ENCODE peak calls at places on chromosomes 13 and 19, in six cellular contexts. D is uterus; G is CD4-positive, CD25-positive, alpha-beta regulatory T cell; L is lower lobe of right lung; M is spleen; F is SK-N-SH. A is an unnamed sample.

GRCh38 chr13:95481051-95481775 is 71.3 kb upstream of the CLDN10 start:
- DNase-seq in L (no peak), F (no peak), D (no peak), M (no peak), G (no peak), A (no peak)

GRCh38 chr19:58559275-58560006 is 1.0 kb upstream of the UBE2M start:
- DNase-seq in D (peak; percentile 91), M (peak; percentile 95), G (no peak), L (peak; percentile 93), F (peak; percentile 93), A (peak; percentile 94)

GRCh38 chr19:43437712-43438111 is 23.0 kb downstream of the TEX101 start:
- DNase-seq in F (no peak), G (no peak), L (no peak), D (no peak), M (no peak), A (no peak)

GRCh38 chr19:16799740-16800139 is 29.5 kb upstream of the SIN3B start:
- DNase-seq in M (no peak), G (no peak), D (no peak), L (no peak), F (no peak), A (no peak)

GRCh38 chr19:1799695-1800342 is 12.3 kb downstream of the ATP8B3 start:
- DNase-seq in F (no peak), D (no peak), M (peak; percentile 58), L (no peak), G (no peak), A (no peak)

GRCh38 chr19:10752237-10752912 is 34.5 kb downstream of the DNM2 start:
- DNase-seq in L (no peak), D (no peak), G (no peak), F (no peak), M (no peak), A (no peak)

GRCh38 chr19:3423183-3423829 is 56.9 kb downstream of the NFIC start:
- DNase-seq in L (no peak), G (no peak), F (peak; percentile 85), M (no peak), D (no peak), A (no peak)

GRCh38 chr13:82947121-82948077 is 934.9 kb downstream of the SLITRK1 start:
- DNase-seq in L (no peak), G (no peak), M (no peak), D (no peak), F (no peak), A (no peak)

GRCh38 chr13:50387124-50387581 is 371.9 kb downstream of the KCNRG start:
- DNase-seq in D (peak; percentile 47), G (peak; percentile 38), L (peak; percentile 75), M (peak; percentile 77), F (peak; percentile 37), A (no peak)

GRCh38 chr13:22194106-22194810 is 523.4 kb downstream of the FGF9 start:
- DNase-seq in F (no peak), L (no peak), M (no peak), D (no peak), G (no peak), A (no peak)

GRCh38 chr19:42697884-42698283 is 42.4 kb downstream of the PSG3 start:
- DNase-seq in F (no peak), D (no peak), L (no peak), M (no peak), G (no peak), A (no peak)

GRCh38 chr19:10453852-10454251 is 33.5 kb downstream of the PDE4A start:
- DNase-seq in D (no peak), F (no peak), G (no peak), M (no peak), L (no peak), A (no peak)

GRCh38 chr19:33438016-33438671 is 64.6 kb downstream of the CEBPG start:
- DNase-seq in L (peak; percentile 28), F (peak; percentile 89), D (no peak), G (no peak), M (peak; percentile 64), A (no peak)

GRCh38 chr13:52001120-52001731 is 10.0 kb downstream of the ATP7B start:
- DNase-seq in F (peak; percentile 64), L (no peak), G (peak; percentile 41), M (no peak), D (no peak), A (no peak)

DNA sequence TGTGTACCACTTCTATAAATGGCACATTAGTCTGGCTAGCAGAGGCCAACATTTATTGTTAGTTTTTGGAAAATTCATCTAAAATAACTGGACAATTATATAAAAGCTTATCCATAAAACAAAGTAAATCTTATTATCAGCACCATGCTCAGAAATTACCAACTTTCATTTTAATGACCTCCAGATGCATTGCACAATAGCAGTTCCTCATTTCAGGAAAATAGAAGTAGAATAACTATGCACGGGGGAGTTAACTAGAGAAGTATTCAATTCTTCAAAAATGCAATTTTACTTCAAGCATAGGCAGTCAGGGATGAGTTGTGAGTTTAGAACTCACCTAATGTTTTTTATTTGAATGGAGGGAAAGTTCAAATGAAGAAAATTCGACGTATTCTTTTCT is 1023.5 kb downstream of the PCDH17 start:
- DNase-seq in D (no peak), L (no peak), G (no peak), F (no peak), M (no peak), A (no peak)
- H3K4me1 ChIP-seq in D (no peaks in the 10 kb centered on the region), L (no peaks in the 10 kb centered on the region), G (no peaks in the 10 kb centered on the region), F (peaks cover 6% of the 10 kb centered on the region), M (no peaks in the 10 kb centered on the region), A (no peaks in the 10 kb centered on the region)

GRCh38 chr13:111187879-111188643 is 73.0 kb downstream of the ARHGEF7 start:
- DNase-seq in M (no peak), F (no peak), L (no peak), G (no peak), D (no peak), A (no peak)

GRCh38 chr13:111183959-111184684 is 69.0 kb downstream of the ARHGEF7 start:
- DNase-seq in G (no peak), D (no peak), M (no peak), L (no peak), F (no peak), A (no peak)

GRCh38 chr13:111183087-111183645 is 68.1 kb downstream of the ARHGEF7 start:
- DNase-seq in D (no peak), M (no peak), G (peak; percentile 38), L (no peak), F (no peak), A (no peak)

GRCh38 chr13:111184685-111185401 is 69.7 kb downstream of the ARHGEF7 start:
- DNase-seq in D (no peak), L (no peak), M (peak; percentile 92), F (no peak), G (peak; percentile 53), A (no peak)

DNA sequence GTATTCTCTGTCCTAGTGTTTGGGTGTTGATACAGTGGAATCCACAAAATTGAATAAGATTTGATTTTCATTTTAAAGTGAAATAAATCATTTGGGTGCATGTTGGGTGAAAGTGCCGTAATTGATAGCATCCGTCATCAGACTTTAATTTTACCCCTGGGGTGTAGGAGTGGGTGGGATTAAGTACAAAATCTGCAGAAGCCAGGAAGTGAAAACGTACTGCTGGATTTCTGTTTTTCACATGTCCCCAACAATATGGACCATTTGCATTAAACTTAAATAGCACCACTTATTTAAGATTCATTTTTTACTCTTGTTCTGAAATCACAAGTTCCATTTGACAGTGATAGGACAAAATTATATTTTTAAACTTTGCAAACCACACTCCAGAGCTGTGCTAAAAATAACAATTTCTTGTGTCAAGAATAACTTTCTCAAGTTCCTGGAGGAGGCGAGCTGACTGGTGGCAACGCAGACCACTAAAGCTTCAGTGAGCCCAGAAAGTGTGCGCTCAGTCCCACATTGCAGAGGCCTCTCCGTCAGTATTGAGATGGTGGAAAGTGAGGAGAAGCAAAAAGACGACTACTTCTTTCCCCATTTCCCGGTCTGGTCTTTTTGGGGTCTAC is 71.3 kb downstream of the ARHGEF7 start:
- DNase-seq in M (no peak), D (no peak), G (no peak), L (no peak), F (no peak), A (no peak)
- H3K27ac ChIP-seq in M (no peak overlapping the region), D (peak overlapping the region; percentile 29), G (no peak overlapping the region), L (no peak overlapping the region), F (no peak overlapping the region), A (no peak overlapping the region)

GRCh38 chr13:33185853-33186252 is 99.7 kb downstream of the STARD13 start:
- DNase-seq in M (no peak), L (no peak), D (no peak), G (no peak), F (no peak), A (no peak)
- H3K4me1 ChIP-seq in M (peaks cover 38% of the 10 kb centered on the region), L (peaks cover 35% of the 10 kb centered on the region), D (peaks cover 13% of the 10 kb centered on the region), G (no peaks in the 10 kb centered on the region), F (peaks cover 47% of the 10 kb centered on the region), A (peaks cover 71% of the 10 kb centered on the region)

GRCh38 chr13:113585828-113586355 is 1.3 kb downstream of the TFDP1 start:
- DNase-seq in G (no peak), F (no peak), L (peak; percentile 44), D (peak; percentile 6), M (peak; percentile 41), A (peak; percentile 44)

GRCh38 chr13:113584205-113584869 is at the start of gene TFDP1:
- DNase-seq in L (peak; percentile 84), G (peak; percentile 43), D (peak; percentile 62), F (peak; percentile 97), M (peak; percentile 90), A (peak; percentile 99)

GRCh38 chr13:113582841-113583631 is 1.5 kb upstream of the TFDP1 start:
- DNase-seq in F (no peak), M (peak; percentile 68), G (no peak), L (peak; percentile 32), D (peak; percentile 8), A (peak; percentile 62)

GRCh38 chr13:113586661-113587479 is 2.3 kb downstream of the TFDP1 start:
- DNase-seq in L (peak; percentile 42), D (peak; percentile 7), G (no peak), F (no peak), M (peak; percentile 54), A (peak; percentile 57)

DNA sequence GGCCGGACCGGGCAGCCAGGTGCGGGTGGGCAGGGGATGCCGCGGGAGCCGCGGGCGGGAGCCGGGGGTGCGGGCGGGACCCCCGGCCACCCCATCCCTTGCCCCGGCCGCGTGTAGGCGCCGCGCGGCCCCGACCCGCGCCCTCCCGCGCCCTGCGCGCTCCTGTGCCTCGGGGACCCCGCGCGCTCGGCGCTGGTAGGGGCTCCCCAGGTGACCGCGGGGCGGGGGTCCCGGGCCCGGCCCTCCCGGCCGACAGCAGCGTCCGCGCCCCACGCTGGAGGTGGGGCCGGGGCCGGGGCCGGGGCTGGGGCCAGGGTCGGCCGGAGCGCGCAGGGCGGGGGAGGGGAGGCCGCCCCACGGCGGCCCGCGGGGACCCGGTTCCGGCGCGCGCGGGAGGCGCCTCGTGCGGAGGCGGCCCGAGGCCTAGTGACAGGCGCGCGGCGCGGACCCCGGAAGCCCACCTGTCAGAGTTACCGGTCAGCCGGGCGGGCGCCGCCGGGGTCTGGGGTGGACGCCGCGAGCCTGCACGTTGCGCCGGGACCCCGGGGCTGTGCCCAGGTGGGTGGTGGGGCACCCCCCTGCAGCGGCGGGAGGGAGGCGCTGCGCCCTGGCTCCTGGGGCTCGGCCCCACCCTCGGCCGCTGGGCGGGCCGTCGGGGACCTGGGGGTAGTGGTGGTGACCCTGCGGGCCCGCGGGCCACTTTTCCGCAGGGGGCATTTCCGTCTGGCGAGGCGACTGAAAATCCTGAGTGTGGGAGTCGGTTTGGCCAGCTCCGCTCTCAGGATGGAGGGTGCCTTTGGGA is 518 bp downstream of the TFDP1 start:
- DNase-seq in D (peak; percentile 13), F (peak; percentile 77), M (peak; percentile 82), G (peak; percentile 15), L (peak; percentile 51), A (peak; percentile 70)
- H3K27ac ChIP-seq in D (no peak overlapping the region), F (no peak overlapping the region), M (no peak overlapping the region), G (no peak overlapping the region), L (no peak overlapping the region), A (peak overlapping the region; percentile 55)

GRCh38 chr13:34414616-34415015 is 527.5 kb upstream of the NBEA start:
- DNase-seq in D (no peak), M (no peak), G (no peak), L (no peak), F (no peak), A (no peak)
- H3K4me1 ChIP-seq in D (no peaks in the 10 kb centered on the region), M (no peaks in the 10 kb centered on the region), G (no peaks in the 10 kb centered on the region), L (no peaks in the 10 kb centered on the region), F (peaks cover 28% of the 10 kb centered on the region), A (peaks cover 7% of the 10 kb centered on the region)